ENCODE peak calls at places on chromosomes 2 and 18, in five cellular contexts. E is tibial artery; W is frontal cortex; O is BJ; B is CD8-positive, alpha-beta T cell. P is an unnamed sample.

GRCh38 chr2:232655392-232655791 is 22.0 kb downstream of the EFHD1 start:
- DNase-seq in E (peak), B (no peak), W (no peak), O (no peak), P (no peak)

GRCh38 chr18:72871091-72871490 is 3.3 kb upstream of the NETO1 start:
- DNase-seq in W (no peak), B (no peak), E (no peak), O (peak), P (no peak)

GRCh38 chr2:99622578-99622977 is 132.8 kb upstream of the REV1 start:
- DNase-seq in W (no peak), O (no peak), B (no peak), E (no peak), P (no peak)

GRCh38 chr2:158519481-158519880 is 62.7 kb downstream of the PKP4 start:
- DNase-seq in E (no peak), B (no peak), O (no peak), W (no peak), P (no peak)

GRCh38 chr2:215773728-215774127 is 239.6 kb downstream of the MREG start:
- DNase-seq in W (no peak), B (no peak), O (peak), E (peak), P (no peak)

GRCh38 chr2:240459401-240460242 is 24.2 kb downstream of the GPC1 start:
- DNase-seq in O (no peak), B (no peak), E (peak), W (no peak), P (peak)

GRCh38 chr2:236219411-236219810 is 44.8 kb downstream of the ASB18 start:
- DNase-seq in B (no peak), E (peak), W (no peak), O (no peak), P (no peak)

GRCh38 chr2:32061973-32062861 is 1.1 kb upstream of the SPAST start:
- DNase-seq in O (no peak), B (no peak), E (peak), W (peak), P (peak)

GRCh38 chr2:241564596-241565411 is 6.3 kb downstream of the BOK start:
- DNase-seq in E (peak), B (no peak), W (no peak), O (no peak), P (no peak)

GRCh38 chr2:20218331-20219320 is 6.3 kb downstream of the SDC1 start:
- DNase-seq in O (no peak), E (no peak), B (no peak), W (no peak), P (no peak)

GRCh38 chr2:101151859-101152194 is 645 bp upstream of the TBC1D8 start:
- DNase-seq in W (peak), B (no peak), E (no peak), O (no peak), P (no peak)

GRCh38 chr2:232528746-232529445 is 2.9 kb downstream of the CHRND start:
- DNase-seq in W (no peak), B (no peak), O (no peak), E (no peak), P (peak)

GRCh38 chr2:183227191-183227590 is 102.9 kb downstream of the NUP35 start:
- DNase-seq in O (no peak), W (no peak), E (no peak), B (no peak), P (no peak)

GRCh38 chr2:27223416-27223815 is 6.2 kb downstream of the CAD start:
- DNase-seq in B (no peak), W (no peak), O (no peak), E (no peak), P (no peak)

GRCh38 chr2:127957240-127957639 is 70.6 kb downstream of the SAP130 start:
- DNase-seq in E (no peak), B (no peak), O (no peak), W (no peak), P (no peak)

GRCh38 chr18:73756256-73757091 is 391.2 kb downstream of the FBXO15 start:
- DNase-seq in E (no peak), W (no peak), O (no peak), B (no peak), P (no peak)

GRCh38 chr2:8073928-8074327 is 607.9 kb upstream of the ID2 start:
- DNase-seq in E (no peak), B (no peak), W (no peak), O (no peak), P (no peak)

GRCh38 chr2:219553463-219553862 is 9.6 kb downstream of the TMEM198 start:
- DNase-seq in W (no peak), E (no peak), B (no peak), O (no peak), P (no peak)

GRCh38 chr2:239148495-239149200 is 252.2 kb downstream of the HDAC4 start:
- DNase-seq in O (no peak), W (no peak), E (peak), B (no peak), P (peak)

GRCh38 chr2:200352631-200353030 is 46.1 kb downstream of the SPATS2L start:
- DNase-seq in W (no peak), O (no peak), B (no peak), E (no peak), P (no peak)

GRCh38 chr2:200479617-200480292 is 30.1 kb downstream of the KCTD18 start:
- DNase-seq in B (no peak), W (no peak), E (no peak), O (peak), P (no peak)

GRCh38 chr2:86052676-86053075 is 53.0 kb downstream of the POLR1A start:
- DNase-seq in W (no peak), B (no peak), O (no peak), E (no peak), P (no peak)

GRCh38 chr18:69215151-69215550 is 185.5 kb upstream of the DOK6 start:
- DNase-seq in O (no peak), W (no peak), B (no peak), E (no peak), P (no peak)

GRCh38 chr2:88748005-88748404 is 56.5 kb downstream of the RPIA start:
- DNase-seq in E (no peak), B (no peak), W (no peak), O (no peak), P (no peak)

P was measured in left ventricle myocardium inferior.